ENCODE peak calls at places on chromosomes 4 and X, in eight cellular contexts. R is activated CD4-positive, alpha-beta T cell treated with anti-CD3 and anti-CD28 coated beads, Interleukin-2, amount 50 U/mL, for 48 hours; E is WTC11; L is B cell; G is stimulated activated CD4-positive, alpha-beta T cell treated with anti-CD3 and anti-CD28 coated beads, Interleukin-12 subunit alpha, Interleukin-12 subunit beta, amount 100 ng/mL, for 48 hours; X is left cardiac atrium; S is T-helper 9 cell; M is A172. N is an unnamed sample.

GRCh38 chr4:84920591-84920990 is 45.9 kb downstream of the WDFY3 start:
- DNase-seq in R (no peak), E (no peak), L (no peak), G (no peak), X (no peak), S (no peak), M (peak), N (no peak)

GRCh38 chr4:648579-649292 is 23.4 kb downstream of the PDE6B start:
- DNase-seq in R (no peak), E (no peak), L (no peak), G (no peak), X (no peak), S (no peak), M (no peak), N (peak)

GRCh38 chr4:83252782-83253405 is 31.7 kb downstream of the COQ2 start:
- DNase-seq in R (peak), E (peak), L (peak), G (peak), X (peak), S (peak), M (peak), N (peak)

GRCh38 chrX:45264865-45265264 is 64.2 kb upstream of the DIPK2B start:
- DNase-seq in R (no peak), E (no peak), L (no peak), G (no peak), X (no peak), S (no peak), M (no peak), N (no peak)

GRCh38 chr4:32010221-32010620 is 1290.1 kb downstream of the PCDH7 start:
- DNase-seq in R (no peak), E (peak), L (no peak), G (no peak), X (no peak), S (no peak), M (peak), N (no peak)

GRCh38 chr4:29081230-29081955 is 1638.8 kb upstream of the PCDH7 start:
- DNase-seq in R (no peak), E (no peak), L (no peak), G (no peak), X (no peak), S (no peak), M (peak), N (no peak)

GRCh38 chr4:91422011-91422410 is 881.8 kb upstream of the GRID2 start:
- DNase-seq in R (no peak), E (no peak), L (no peak), G (no peak), X (no peak), S (no peak), M (no peak), N (no peak)

GRCh38 chr4:177163532-177163931 is 146.1 kb upstream of the NEIL3 start:
- DNase-seq in R (no peak), E (no peak), L (no peak), G (no peak), X (no peak), S (no peak), M (no peak), N (no peak)

GRCh38 chr4:147864591-147864990 is 132.7 kb downstream of the ARHGAP10 start:
- DNase-seq in R (no peak), E (no peak), L (no peak), G (no peak), X (no peak), S (no peak), M (no peak), N (no peak)

GRCh38 chr4:54165438-54165837 is 63.7 kb upstream of the PDGFRA start:
- DNase-seq in R (no peak), E (no peak), L (no peak), G (no peak), X (no peak), S (no peak), M (peak), N (no peak)

GRCh38 chrX:9562851-9563250 is 98.0 kb downstream of the TBL1X start:
- DNase-seq in R (no peak), E (no peak), L (no peak), G (no peak), X (peak), S (no peak), M (peak), N (no peak)

GRCh38 chr4:138749303-138749702 is 266.3 kb upstream of the NOCT start:
- DNase-seq in R (no peak), E (no peak), L (no peak), G (no peak), X (no peak), S (no peak), M (no peak), N (no peak)

GRCh38 chr4:43763029-43763610 is 685.5 kb downstream of the KCTD8 start:
- DNase-seq in R (no peak), E (no peak), L (no peak), G (no peak), X (no peak), S (no peak), M (no peak), N (no peak)

GRCh38 chr4:72896515-72896914 is 173.0 kb downstream of the COX18 start:
- DNase-seq in R (no peak), E (no peak), L (no peak), G (no peak), X (no peak), S (no peak), M (peak), N (no peak)